ENCODE peak calls at places on chromosomes 13 and 19, in eight cellular contexts. C, Z, Y, A, R, W, M and J are unnamed samples.

GRCh38 chr13:97544041-97544765 is 110.2 kb downstream of the RAP2A start:
- DNase-seq in A (no peak), W (no peak), C (no peak), Z (no peak), R (no peak), Y (no peak), M (no peak), J (no peak)

GRCh38 chr13:90415902-90416301 is 931.6 kb upstream of the MIR17HG start:
- DNase-seq in M (no peak), Y (no peak), W (no peak), R (no peak), A (no peak), Z (no peak), C (no peak), J (no peak)

GRCh38 chr13:51541809-51542258 is 42.4 kb upstream of the WDFY2 start:
- DNase-seq in C (peak; percentile 46), W (peak; percentile 33), A (no peak), R (peak; percentile 64), Z (no peak), Y (no peak), M (no peak), J (no peak)

GRCh38 chr19:38317104-38317612 is 1.4 kb upstream of the YIF1B start:
- DNase-seq in Y (no peak), A (no peak), Z (no peak), R (no peak), W (no peak), C (no peak), M (no peak), J (peak; percentile 76)

GRCh38 chr19:54094601-54095000 is 6.0 kb downstream of the OSCAR start:
- DNase-seq in W (no peak), Z (no peak), R (no peak), Y (no peak), A (no peak), M (peak; percentile 19), C (no peak), J (no peak)

GRCh38 chr19:49850487-49851342 is at the start of gene PTOV1:
- DNase-seq in C (peak; percentile 94), M (peak; percentile 97), R (peak; percentile 94), Y (peak; percentile 98), Z (peak; percentile 94), W (peak; percentile 94), A (peak; percentile 82), J (peak; percentile 90)

GRCh38 chr19:5628919-5629481 is 6.1 kb downstream of the SAFB start:
- DNase-seq in W (no peak), A (no peak), M (no peak), Y (peak; percentile 72), C (no peak), Z (no peak), R (no peak), J (no peak)

GRCh38 chr19:13154241-13154778 is 4.1 kb downstream of the IER2 start:
- DNase-seq in R (peak; percentile 89), W (peak; percentile 93), A (peak; percentile 92), Y (peak; percentile 99), Z (peak; percentile 90), M (peak; percentile 99), C (peak; percentile 91), J (peak; percentile 85)

GRCh38 chr13:108807841-108808240 is 178.4 kb downstream of the MYO16 start:
- DNase-seq in C (no peak), R (no peak), M (no peak), A (no peak), Y (no peak), Z (no peak), W (no peak), J (no peak)

GRCh38 chr13:30020726-30021312 is 170.4 kb upstream of the UBL3 start:
- DNase-seq in C (no peak), M (no peak), W (no peak), Y (no peak), A (no peak), Z (no peak), R (no peak), J (no peak)

GRCh38 chr13:20997301-20998061 is 63.9 kb downstream of the LATS2 start:
- DNase-seq in C (no peak), W (no peak), A (no peak), R (no peak), Y (peak; percentile 80), M (no peak), Z (no peak), J (no peak)

GRCh38 chr13:35309711-35310110 is 166.8 kb downstream of the MAB21L1 start:
- DNase-seq in M (no peak), R (no peak), C (no peak), A (no peak), Z (no peak), W (no peak), Y (no peak), J (no peak)

GRCh38 chr13:54433511-54434206 is 1405.0 kb downstream of the OLFM4 start:
- DNase-seq in W (no peak), Z (no peak), A (no peak), M (no peak), R (peak; percentile 58), C (peak; percentile 78), Y (no peak), J (peak; percentile 47)

GRCh38 chr13:109818136-109818535 is 31.8 kb upstream of the IRS2 start:
- DNase-seq in W (no peak), Z (no peak), R (no peak), C (no peak), A (no peak), Y (no peak), M (no peak), J (no peak)

GRCh38 chr19:55179570-55180484 is at the start of gene SYT5:
- DNase-seq in R (peak; percentile 40), M (no peak), C (peak; percentile 39), A (no peak), Y (no peak), W (peak; percentile 46), Z (no peak), J (peak; percentile 58)

GRCh38 chr13:23399254-23399796 is 34.2 kb downstream of the SACS start:
- DNase-seq in R (no peak), C (no peak), Y (no peak), W (no peak), Z (no peak), A (no peak), M (no peak), J (no peak)

GRCh38 chr19:21568816-21569496 is 63.6 kb downstream of the ZNF429 start:
- DNase-seq in W (peak; percentile 81), R (peak; percentile 83), Y (peak; percentile 94), M (peak; percentile 94), A (peak; percentile 85), C (peak; percentile 89), Z (peak; percentile 92), J (peak; percentile 82)

GRCh38 chr19:43526884-43527859 is at the start of gene ETHE1:
- DNase-seq in R (peak; percentile 84), Z (peak; percentile 80), W (peak; percentile 92), Y (peak; percentile 97), A (peak; percentile 70), M (peak; percentile 93), C (peak; percentile 85), J (peak; percentile 95)

GRCh38 chr19:45404557-45405434 is at the start of gene PPP1R13L:
- DNase-seq in W (peak; percentile 94), C (peak; percentile 97), R (peak; percentile 92), M (peak; percentile 92), Y (peak; percentile 97), Z (peak; percentile 76), A (no peak), J (peak; percentile 93)

GRCh38 chr19:12868540-12869112 is 12.6 kb downstream of the DNASE2 start:
- DNase-seq in Z (no peak), C (no peak), M (no peak), Y (no peak), R (no peak), W (no peak), A (no peak), J (no peak)

DNA sequence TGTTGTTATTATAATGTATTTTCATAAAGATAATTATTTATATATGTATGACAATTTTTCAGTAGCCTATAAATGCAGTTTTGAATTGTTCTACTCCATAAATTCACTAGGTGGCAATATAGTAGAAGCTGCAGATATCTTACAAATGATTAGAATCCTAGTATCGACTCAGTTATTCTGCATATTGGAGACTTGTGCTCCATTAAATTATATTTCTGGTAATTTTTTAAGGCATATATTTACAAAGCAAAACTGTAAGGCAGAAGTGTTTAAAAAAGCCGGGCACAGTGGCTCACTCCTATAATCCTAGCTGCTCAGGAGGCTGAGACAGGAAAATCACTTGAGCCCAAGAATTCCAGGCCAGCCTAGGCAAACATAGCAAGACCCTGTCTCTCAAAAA is 58.7 kb downstream of the DPY19L3 start:
- DNase-seq in Y (no peak), R (no peak), M (no peak), C (no peak), Z (no peak), W (no peak), A (no peak), J (no peak)
- TF ChIP-seq CTCF in Y (no peak), R (no peak), M (no peak), C (no peak), Z (no peak), W (no peak), A (no peak), J (peak; percentile 22)

GRCh38 chr13:38176664-38177063 is 173.0 kb upstream of the UFM1 start:
- DNase-seq in M (no peak), A (no peak), W (no peak), Y (no peak), C (no peak), R (no peak), Z (no peak), J (no peak)

GRCh38 chr13:38180100-38180499 is 169.6 kb upstream of the UFM1 start:
- DNase-seq in M (no peak), C (no peak), W (no peak), Z (no peak), A (no peak), Y (no peak), R (no peak), J (no peak)

GRCh38 chr13:38180670-38181069 is 169.0 kb upstream of the UFM1 start:
- DNase-seq in Y (no peak), Z (no peak), A (no peak), W (no peak), M (no peak), R (no peak), C (no peak), J (no peak)
- H3K4me3 ChIP-seq in Y (no peak overlapping the region), Z (no peak overlapping the region), A (no peak overlapping the region), W (no peak overlapping the region), M (no peak overlapping the region), R (no peak overlapping the region), C (no peak overlapping the region), J (no peak overlapping the region)

GRCh38 chr13:40986328-40986856 is 32.7 kb downstream of the ELF1 start:
- DNase-seq in Y (no peak), M (no peak), R (no peak), Z (no peak), W (no peak), C (no peak), A (no peak), J (no peak)
- TF ChIP-seq POLR2A in Y (no peak), M (no peak), R (no peak), Z (no peak), W (no peak), C (no peak), A (no peak), J (no peak)

DNA sequence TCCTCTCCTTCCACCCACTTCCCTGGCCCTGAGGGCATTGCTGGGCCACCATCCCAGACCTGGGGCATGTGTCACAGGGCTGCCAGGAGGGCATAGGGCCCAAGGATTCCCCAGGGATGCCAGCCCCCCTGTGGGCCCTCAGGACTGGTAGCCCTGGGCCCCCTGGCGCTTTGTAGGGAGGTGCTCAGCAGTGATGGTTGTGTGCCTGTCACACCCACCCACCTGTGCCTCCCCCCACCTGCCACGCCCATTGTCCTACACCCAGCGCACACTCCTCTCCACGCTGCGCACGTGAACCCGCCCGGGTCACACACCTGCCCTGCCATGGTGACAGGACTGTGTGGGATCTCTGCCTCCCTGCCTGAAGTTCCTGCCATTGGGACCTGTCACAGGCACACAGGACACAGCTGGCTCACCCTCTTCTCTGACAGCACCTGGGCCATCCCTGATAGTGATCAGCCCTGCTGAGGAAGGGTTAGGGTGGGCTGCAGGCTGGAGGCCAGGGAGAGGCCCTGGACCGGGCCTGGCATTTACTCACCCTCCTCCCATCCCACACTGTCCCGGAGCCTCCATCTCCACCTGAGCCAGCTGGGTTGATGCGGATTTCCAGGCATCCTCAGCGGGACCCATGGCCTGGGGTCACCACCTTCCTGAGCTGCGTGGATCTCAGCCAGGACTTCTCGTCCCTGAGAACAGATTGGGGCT is 23.9 kb downstream of the WTIP start:
- DNase-seq in Y (no peak), Z (peak; percentile 26), A (no peak), R (no peak), M (peak; percentile 60), W (no peak), C (no peak), J (no peak)
- TF ChIP-seq CTCF in Y (no peak), Z (no peak), A (no peak), R (no peak), M (no peak), W (no peak), C (no peak), J (no peak)